ENCODE peak calls at places on chromosome 18, in four cellular contexts. P is tibial artery, C is OCI-LY7, W is cardiac muscle cell. O is an unnamed sample.

GRCh38 chr18:54453996-54454395 is 96.3 kb downstream of the C18orf54 start:
- DNase-seq in P (no peak), C (no peak), W (no peak), O (no peak)

GRCh38 chr18:38470421-38470820 is 904.8 kb upstream of the CELF4 start:
- DNase-seq in P (no peak), C (no peak), W (no peak), O (no peak)

GRCh38 chr18:7059276-7059675 is 58.3 kb downstream of the LAMA1 start:
- DNase-seq in P (no peak), C (no peak), W (no peak), O (no peak)

GRCh38 chr18:63883617-63884016 is 3.9 kb upstream of the SERPINB2 start:
- DNase-seq in P (no peak), C (no peak), W (no peak), O (no peak)

GRCh38 chr18:48567388-48567787 is 28.6 kb downstream of the CTIF start:
- DNase-seq in P (no peak), C (no peak), W (no peak), O (no peak)

GRCh38 chr18:48986851-48987761 is 36.3 kb upstream of the SMAD7 start:
- DNase-seq in P (no peak), C (no peak), W (no peak), O (no peak)

GRCh38 chr18:10379511-10379910 is 74.9 kb upstream of the APCDD1 start:
- DNase-seq in P (no peak), C (no peak), W (no peak), O (no peak)

GRCh38 chr18:63603772-63604171 is 16.6 kb downstream of the SERPINB13 start:
- DNase-seq in P (no peak), C (no peak), W (no peak), O (no peak)

GRCh38 chr18:26956894-26957293 is 91.4 kb upstream of the AQP4 start:
- DNase-seq in P (no peak), C (peak; percentile 7), W (no peak), O (no peak)

GRCh38 chr18:50454379-50455005 is 79.6 kb downstream of the SKA1 start:
- DNase-seq in P (no peak), C (no peak), W (no peak), O (no peak)

GRCh38 chr18:43870626-43871025 is 593.3 kb upstream of the SYT4 start:
- DNase-seq in P (no peak), C (no peak), W (no peak), O (no peak)

GRCh38 chr18:60196818-60197217 is 175.8 kb downstream of the MC4R start:
- DNase-seq in P (no peak), C (no peak), W (no peak), O (no peak)

GRCh38 chr18:21629089-21629832 is 17.1 kb downstream of the SNRPD1 start:
- DNase-seq in P (no peak), C (peak; percentile 31), W (no peak), O (no peak)

GRCh38 chr18:10660485-10660884 is 134.7 kb downstream of the NAPG start:
- DNase-seq in P (peak; percentile 60), C (peak; percentile 9), W (no peak), O (no peak)

GRCh38 chr18:8380926-8381325 is 228.3 kb upstream of the RAB12 start:
- DNase-seq in P (no peak), C (no peak), W (no peak), O (no peak)

GRCh38 chr18:11887305-11888262 is 20.5 kb downstream of the MPPE1 start:
- DNase-seq in P (no peak), C (no peak), W (no peak), O (no peak)

GRCh38 chr18:66640431-66640830 is 36.5 kb upstream of the CDH19 start:
- DNase-seq in P (peak; percentile 52), C (no peak), W (no peak), O (peak; percentile 57)

GRCh38 chr18:44725300-44726096 is 44.8 kb downstream of the SETBP1 start:
- DNase-seq in P (peak; percentile 49), C (peak; percentile 19), W (no peak), O (peak; percentile 76)

GRCh38 chr18:58105908-58106673 is 62.1 kb downstream of the NEDD4L start:
- DNase-seq in P (no peak), C (no peak), W (no peak), O (no peak)

GRCh38 chr18:63314991-63315662 is 4.4 kb downstream of the BCL2 start:
- DNase-seq in P (no peak), C (no peak), W (no peak), O (no peak)

GRCh38 chr18:11859903-11860407 is 8.7 kb downstream of the CHMP1B start:
- DNase-seq in P (no peak), C (no peak), W (no peak), O (no peak)

GRCh38 chr18:36130883-36131653 is 1.4 kb downstream of the ELP2 start:
- DNase-seq in P (no peak), C (no peak), W (no peak), O (no peak)

GRCh38 chr18:36131692-36132483 is 2.2 kb downstream of the ELP2 start:
- DNase-seq in P (no peak), C (no peak), W (no peak), O (no peak)

GRCh38 chr18:36132756-36133155 is 3.1 kb downstream of the ELP2 start:
- DNase-seq in P (no peak), C (peak; percentile 5), W (no peak), O (no peak)

GRCh38 chr18:36139251-36139650 is 9.6 kb downstream of the ELP2 start:
- DNase-seq in P (no peak), C (no peak), W (no peak), O (no peak)

GRCh38 chr18:36135264-36135663 is 5.6 kb downstream of the ELP2 start:
- DNase-seq in P (no peak), C (no peak), W (no peak), O (no peak)
- H3K36me3 ChIP-seq in P (peaks cover 35% of the 10 kb centered on the region), C (peaks cover 43% of the 10 kb centered on the region), W (peaks cover 30% of the 10 kb centered on the region), O (peaks cover 58% of the 10 kb centered on the region)

DNA sequence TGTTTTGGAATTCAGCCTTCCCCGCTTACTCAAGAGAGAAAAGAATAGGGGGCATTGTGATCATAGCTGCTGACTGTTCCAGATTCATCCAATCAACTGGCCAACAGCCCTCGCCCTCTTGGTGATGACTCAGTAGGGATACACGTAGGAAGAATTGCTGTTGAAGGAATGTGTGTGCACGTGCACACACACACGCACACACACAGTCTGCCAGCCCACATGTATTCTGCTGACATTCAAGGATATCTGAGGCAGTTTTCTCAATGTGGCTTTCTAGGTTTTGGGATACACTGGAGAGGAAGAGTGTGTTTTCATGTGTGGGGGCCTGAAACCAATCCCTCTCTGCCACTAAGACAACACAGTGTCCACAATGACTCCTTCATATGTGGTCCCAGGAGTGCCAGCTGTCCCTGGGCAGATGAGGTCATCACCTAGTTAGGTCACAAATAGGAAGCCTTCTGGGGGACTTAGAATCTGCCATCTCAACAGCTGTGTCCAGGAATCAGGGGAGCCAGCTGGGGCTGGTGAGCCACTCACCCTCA is 352.6 kb downstream of the SS18 start:
- DNase-seq in P (no peak), C (no peak), W (no peak), O (no peak)
- H3K4me3 ChIP-seq in P (no peak overlapping the region), C (no peak overlapping the region), W (no peak overlapping the region), O (no peak overlapping the region)

GRCh38 chr18:79973517-79973916 is 9.1 kb downstream of the HSBP1L1 start:
- DNase-seq in P (no peak), C (no peak), W (no peak), O (no peak)
- H3K36me3 ChIP-seq in P (peaks cover 20% of the 10 kb centered on the region), C (peaks cover 69% of the 10 kb centered on the region), W (peaks cover 19% of the 10 kb centered on the region), O (no peaks in the 10 kb centered on the region)

DNA sequence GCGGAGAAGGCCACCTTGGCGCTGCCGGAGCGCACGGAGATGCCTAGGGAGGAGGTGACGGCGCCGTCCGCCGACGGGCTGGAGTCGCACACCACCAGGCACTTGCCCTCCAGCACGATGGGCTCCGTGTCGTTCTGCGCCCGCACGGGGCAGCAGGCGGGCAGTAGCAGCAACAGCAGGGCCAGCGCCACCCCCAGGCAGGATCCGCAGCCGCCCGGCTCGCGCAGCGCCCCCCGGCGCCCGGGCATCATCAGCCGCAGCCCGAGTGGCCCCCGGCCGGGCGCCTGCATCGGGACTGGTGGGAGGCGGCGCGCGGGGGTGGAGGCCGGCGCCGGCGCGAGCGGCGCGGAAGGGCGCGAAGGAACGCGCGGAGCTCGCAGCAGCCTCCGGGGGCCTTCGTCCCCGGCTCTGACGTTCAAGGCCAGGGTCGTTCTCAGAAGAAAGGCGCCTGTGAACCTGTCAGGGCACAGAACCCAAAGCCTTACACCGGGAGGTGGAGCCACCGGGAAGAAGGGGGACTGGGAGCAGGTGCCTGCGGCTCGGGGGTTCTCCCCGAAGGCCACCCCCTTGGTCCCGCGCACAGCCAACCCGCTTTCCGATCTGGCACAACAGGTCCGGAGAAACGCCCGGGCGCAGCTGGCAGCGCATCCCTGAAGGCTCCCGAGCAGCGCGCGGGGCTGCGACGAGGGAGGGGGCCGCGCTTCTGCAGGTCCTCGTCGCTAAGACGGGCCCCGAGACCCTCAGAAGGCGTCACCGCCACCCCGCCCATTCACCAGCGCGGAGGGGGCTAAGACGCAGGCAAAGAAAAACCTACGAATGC is 2.1 kb downstream of the CBLN2 start:
- DNase-seq in P (no peak), C (no peak), W (peak; percentile 48), O (no peak)
- H3K4me3 ChIP-seq in P (no peak overlapping the region), C (no peak overlapping the region), W (peak overlapping the region; percentile 42), O (peak overlapping the region; percentile 14)

DNA sequence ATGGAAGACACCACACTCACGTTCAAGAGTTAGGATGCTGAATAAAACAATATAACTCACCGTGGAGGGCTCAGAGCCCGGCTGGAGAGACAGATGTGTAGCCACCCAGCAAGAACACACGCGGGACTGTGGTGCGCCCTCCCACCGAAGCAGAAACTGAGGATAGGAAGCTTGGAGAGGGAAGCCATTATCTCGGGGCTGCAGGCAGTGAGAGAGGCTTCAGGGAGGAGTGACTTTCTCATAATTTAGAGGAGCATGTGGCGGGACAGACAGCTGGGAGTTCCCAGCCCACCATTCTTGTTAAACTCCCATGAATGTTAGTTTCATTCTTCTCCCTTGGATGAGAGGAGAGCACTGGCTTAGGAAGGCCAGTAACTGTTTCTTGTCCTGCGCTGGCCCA is 96.4 kb downstream of the MAPRE2 start:
- DNase-seq in P (no peak), C (no peak), W (no peak), O (no peak)
- H3K36me3 ChIP-seq in P (peaks cover 28% of the 10 kb centered on the region), C (no peaks in the 10 kb centered on the region), W (no peaks in the 10 kb centered on the region), O (peaks cover 9% of the 10 kb centered on the region)

GRCh38 chr18:30562231-30562630 is 480.3 kb downstream of the DSC3 start:
- DNase-seq in P (no peak), C (no peak), W (no peak), O (no peak)
- H3K4me3 ChIP-seq in P (no peak overlapping the region), C (no peak overlapping the region), W (no peak overlapping the region), O (no peak overlapping the region)

DNA sequence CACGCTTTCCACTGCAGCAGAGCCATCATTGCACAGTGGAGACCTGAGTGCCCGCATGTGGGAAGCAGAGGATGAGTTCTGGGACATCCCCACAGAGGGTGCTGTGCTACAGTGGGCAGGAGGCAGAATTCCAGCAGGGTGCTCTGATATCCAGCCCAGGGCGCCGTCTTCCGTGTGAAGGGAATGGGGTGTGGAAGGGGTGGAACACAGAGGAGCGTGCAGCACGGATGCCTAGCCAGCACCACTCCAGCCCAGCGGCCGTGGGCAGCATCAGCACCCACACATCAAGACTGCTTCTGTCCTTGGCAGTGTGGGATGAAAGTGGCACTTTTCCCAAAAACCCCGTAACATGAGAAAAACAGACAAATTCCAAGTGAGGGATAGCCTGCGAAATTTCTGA is 134.3 kb downstream of the ZNF236 start:
- DNase-seq in P (no peak), C (no peak), W (no peak), O (no peak)
- H3K36me3 ChIP-seq in P (peaks cover 36% of the 10 kb centered on the region), C (peaks cover 4% of the 10 kb centered on the region), W (peaks cover 4% of the 10 kb centered on the region), O (peaks cover 38% of the 10 kb centered on the region)